ENCODE peak calls at places on chromosomes 16 and 17, in four cellular contexts. One of them, this sample, is unnamed.

GRCh38 chr16:8804313-8804712 is 6.7 kb downstream of the PMM2 start:
- DNase-seq in neural progenitor cell: no peak
- DNase-seq in stomach: no peak
- DNase-seq in astrocyte: no peak
- DNase-seq in this sample: no peak

GRCh38 chr17:29111816-29112499 is 68.2 kb downstream of the MYO18A start:
- DNase-seq in stomach: peak; percentile 72
- DNase-seq in astrocyte: no peak
- DNase-seq in neural progenitor cell: peak; percentile 77
- DNase-seq in this sample: peak; percentile 58

GRCh38 chr16:78122774-78123315 is 23.4 kb downstream of the WWOX start:
- DNase-seq in astrocyte: peak; percentile 34
- DNase-seq in neural progenitor cell: peak; percentile 32
- DNase-seq in stomach: no peak
- DNase-seq in this sample: peak; percentile 60

GRCh38 chr16:85187002-85187401 is 74.7 kb upstream of the CIBAR2 start:
- DNase-seq in astrocyte: peak; percentile 76
- DNase-seq in neural progenitor cell: peak; percentile 58
- DNase-seq in stomach: no peak
- DNase-seq in this sample: peak; percentile 71

GRCh38 chr17:29549169-29549935 is 17.5 kb downstream of the ABHD15 start:
- DNase-seq in neural progenitor cell: no peak
- DNase-seq in stomach: no peak
- DNase-seq in astrocyte: peak; percentile 44
- DNase-seq in this sample: no peak

GRCh38 chr17:73519011-73519410 is 125.2 kb downstream of the SDK2 start:
- DNase-seq in neural progenitor cell: no peak
- DNase-seq in astrocyte: no peak
- DNase-seq in stomach: no peak
- DNase-seq in this sample: no peak

GRCh38 chr17:48333034-48333491 is 97.0 kb downstream of the SKAP1 start:
- DNase-seq in astrocyte: no peak
- DNase-seq in stomach: no peak
- DNase-seq in neural progenitor cell: no peak
- DNase-seq in this sample: no peak

GRCh38 chr17:41464682-41465081 is 2.5 kb downstream of the KRT32 start:
- DNase-seq in stomach: peak; percentile 59
- DNase-seq in astrocyte: peak; percentile 95
- DNase-seq in neural progenitor cell: no peak
- DNase-seq in this sample: peak; percentile 90

GRCh38 chr17:4407851-4408250 is 25.9 kb upstream of the SPNS3 start:
- DNase-seq in neural progenitor cell: no peak
- DNase-seq in astrocyte: no peak
- DNase-seq in stomach: peak; percentile 58
- DNase-seq in this sample: no peak

DNA sequence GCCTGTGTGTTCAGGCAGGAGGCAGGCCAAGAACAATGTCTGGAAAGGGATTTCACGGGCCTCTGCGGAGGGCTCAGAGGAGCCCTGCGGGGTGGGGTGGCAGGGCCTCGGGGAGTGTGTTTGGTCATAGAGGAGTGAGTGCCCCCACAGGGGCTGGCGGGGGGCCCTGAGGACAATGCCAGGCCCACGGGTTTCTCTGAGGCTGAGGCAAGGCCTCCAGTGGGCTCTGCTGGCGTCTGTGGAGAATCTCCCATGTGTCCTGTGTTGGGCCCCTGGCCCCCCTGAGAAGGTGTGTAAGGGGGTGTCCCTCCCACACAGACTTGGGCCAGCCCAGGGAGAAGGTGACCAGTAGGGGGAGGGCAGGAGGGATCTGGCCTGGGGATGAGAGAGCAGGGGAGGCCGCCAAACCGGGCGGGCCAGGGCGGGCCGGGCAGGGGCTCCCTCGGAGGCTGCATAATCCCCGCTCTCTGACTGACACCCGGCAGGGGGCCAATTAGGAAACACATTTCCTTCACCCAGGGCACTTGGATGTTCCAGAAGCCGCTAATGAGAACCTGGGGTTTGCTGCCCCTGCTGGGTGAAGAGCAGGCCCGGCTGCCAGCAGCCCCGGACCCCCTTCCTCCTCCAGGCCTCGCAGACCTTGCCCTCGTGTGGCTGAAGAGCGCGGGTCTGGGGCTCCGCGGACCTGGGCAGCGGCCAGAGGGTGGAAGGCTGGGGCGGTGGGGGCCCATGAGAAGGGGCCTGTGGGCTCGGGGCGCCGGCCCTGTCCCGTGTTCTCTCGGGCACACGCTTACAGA is 204.2 kb downstream of the NTN1 start:
- DNase-seq in astrocyte: no peak
- DNase-seq in stomach: no peak
- DNase-seq in neural progenitor cell: peak; percentile 88
- DNase-seq in this sample: no peak
- TF ChIP-seq CTCF in astrocyte: no peak
- TF ChIP-seq CTCF in stomach: no peak
- TF ChIP-seq CTCF in neural progenitor cell: peak; percentile 43
- TF ChIP-seq CTCF in this sample: peak; percentile 13

GRCh38 chr17:82107341-82107860 is 9.4 kb upstream of the FASN start:
- DNase-seq in neural progenitor cell: no peak
- DNase-seq in stomach: no peak
- DNase-seq in astrocyte: no peak
- DNase-seq in this sample: no peak
- TF ChIP-seq CTCF in neural progenitor cell: peak; percentile 33
- TF ChIP-seq CTCF in stomach: no peak
- TF ChIP-seq CTCF in astrocyte: peak; percentile 5
- TF ChIP-seq CTCF in this sample: no peak

GRCh38 chr17:77853208-77853977 is 105.1 kb upstream of the TNRC6C start:
- DNase-seq in neural progenitor cell: no peak
- DNase-seq in stomach: no peak
- DNase-seq in astrocyte: no peak
- DNase-seq in this sample: no peak

GRCh38 chr17:77854759-77855745 is 103.5 kb upstream of the TNRC6C start:
- DNase-seq in stomach: no peak
- DNase-seq in neural progenitor cell: no peak
- DNase-seq in astrocyte: no peak
- DNase-seq in this sample: no peak

GRCh38 chr17:77854083-77854758 is 104.3 kb upstream of the TNRC6C start:
- DNase-seq in neural progenitor cell: no peak
- DNase-seq in stomach: no peak
- DNase-seq in astrocyte: no peak
- DNase-seq in this sample: no peak

GRCh38 chr17:77851921-77852320 is 106.6 kb upstream of the TNRC6C start:
- DNase-seq in stomach: no peak
- DNase-seq in neural progenitor cell: no peak
- DNase-seq in astrocyte: no peak
- DNase-seq in this sample: no peak

DNA sequence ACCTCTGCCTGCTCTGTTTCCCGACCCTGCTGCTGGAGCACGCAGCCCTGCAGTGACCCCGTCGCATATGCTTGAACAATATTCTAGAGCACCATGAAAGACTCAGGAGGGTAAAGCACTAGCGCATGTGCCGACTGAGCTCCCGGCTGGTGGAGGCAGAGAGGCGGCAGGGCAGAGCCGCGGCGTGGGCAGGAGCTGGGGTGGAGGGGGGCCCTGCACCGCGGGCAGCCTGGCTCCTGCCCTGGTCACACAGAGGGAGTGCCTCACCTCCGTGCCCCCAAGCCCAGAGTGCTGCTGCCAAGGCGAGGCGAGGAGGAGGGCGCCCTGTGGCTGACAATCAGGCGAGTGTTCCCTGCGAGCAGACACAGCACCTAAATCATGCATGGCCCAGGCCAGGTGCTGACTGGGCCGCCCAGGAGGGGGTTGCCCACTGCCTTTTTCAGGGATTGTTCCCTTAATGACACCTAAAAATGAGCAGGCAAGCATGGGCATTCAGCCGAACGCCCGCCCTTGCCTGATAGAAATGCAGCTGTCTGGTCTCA is 105.8 kb upstream of the TNRC6C start:
- DNase-seq in stomach: no peak
- DNase-seq in neural progenitor cell: no peak
- DNase-seq in astrocyte: no peak
- DNase-seq in this sample: no peak
- TF ChIP-seq CTCF in stomach: no peak
- TF ChIP-seq CTCF in neural progenitor cell: no peak
- TF ChIP-seq CTCF in astrocyte: no peak
- TF ChIP-seq CTCF in this sample: no peak

GRCh38 chr16:24683847-24684493 is 45.5 kb upstream of the TNRC6A start:
- DNase-seq in neural progenitor cell: peak; percentile 19
- DNase-seq in astrocyte: no peak
- DNase-seq in stomach: no peak
- DNase-seq in this sample: no peak
- TF ChIP-seq CTCF in neural progenitor cell: no peak
- TF ChIP-seq CTCF in astrocyte: no peak
- TF ChIP-seq CTCF in stomach: no peak
- TF ChIP-seq CTCF in this sample: no peak